ENCODE peak calls at places on chromosomes 4 and X, in five cellular contexts. Z is fibroblast of lung, U is A673, P is cardiac muscle cell, B is endothelial cell of umbilical vein. E is an unnamed sample.

GRCh38 chr4:41550308-41550707 is 12.4 kb downstream of the LIMCH1 start:
- DNase-seq in Z (peak; percentile 36), U (no peak), P (peak; percentile 33), B (peak; percentile 62), E (no peak)

GRCh38 chrX:13024911-13025454 is 19.4 kb downstream of the FAM9C start:
- DNase-seq in Z (no peak), U (no peak), P (no peak), B (peak; percentile 18), E (no peak)

GRCh38 chr4:119525005-119525749 is 103.4 kb downstream of the PDE5A start:
- DNase-seq in Z (peak; percentile 78), U (no peak), P (peak; percentile 77), B (peak; percentile 90), E (no peak)

GRCh38 chr4:13492752-13493151 is 8.6 kb upstream of the RAB28 start:
- DNase-seq in Z (no peak), U (no peak), P (no peak), B (no peak), E (no peak)

GRCh38 chr4:110132822-110133719 is 65.3 kb downstream of the ELOVL6 start:
- DNase-seq in Z (no peak), U (no peak), P (no peak), B (no peak), E (no peak)

GRCh38 chrX:105191878-105192277 is 28.6 kb downstream of the TEX13A start:
- DNase-seq in Z (no peak), U (peak; percentile 5), P (peak; percentile 14), B (peak; percentile 1), E (no peak)

GRCh38 chr4:39505581-39505980 is 21.7 kb downstream of the UGDH start:
- DNase-seq in Z (no peak), U (no peak), P (no peak), B (no peak), E (no peak)

GRCh38 chr4:74659576-74660411 is 134.5 kb downstream of the BTC start:
- DNase-seq in Z (peak; percentile 100), U (peak; percentile 84), P (peak; percentile 99), B (peak; percentile 98), E (no peak)

GRCh38 chr4:100299019-100299418 is 108.8 kb upstream of the DDIT4L start:
- DNase-seq in Z (peak; percentile 96), U (peak; percentile 33), P (peak; percentile 95), B (peak; percentile 87), E (no peak)

GRCh38 chr4:2257361-2258001 is 4.4 kb downstream of the MXD4 start:
- DNase-seq in Z (no peak), U (no peak), P (no peak), B (no peak), E (peak; percentile 57)

GRCh38 chr4:87032884-87033533 is 98.2 kb downstream of the AFF1 start:
- DNase-seq in Z (peak; percentile 92), U (peak; percentile 38), P (peak; percentile 94), B (peak; percentile 94), E (no peak)

GRCh38 chrX:1400731-1401471 is 9.0 kb upstream of the SLC25A6 start:
- DNase-seq in Z (no peak), U (no peak), P (no peak), B (no peak), E (no peak)

GRCh38 chrX:119145241-119145653 is 17.6 kb upstream of the KIAA1210 start:
- DNase-seq in Z (peak; percentile 2), U (peak; percentile 21), P (peak; percentile 34), B (no peak), E (no peak)

GRCh38 chrX:40155617-40156471 is 58.1 kb upstream of the BCOR start:
- DNase-seq in Z (no peak), U (peak; percentile 42), P (no peak), B (no peak), E (no peak)

GRCh38 chr4:82913305-82913704 is 12.8 kb downstream of the THAP9 start:
- DNase-seq in Z (no peak), U (no peak), P (no peak), B (no peak), E (no peak)

GRCh38 chr4:164748375-164748774 is 5.6 kb upstream of the SMIM31 start:
- DNase-seq in Z (peak; percentile 44), U (peak; percentile 64), P (peak; percentile 42), B (peak; percentile 20), E (no peak)
- H3K4me1 ChIP-seq in Z (no peaks in the 10 kb centered on the region), U (peaks cover 18% of the 10 kb centered on the region), P (no peaks in the 10 kb centered on the region), B (no peaks in the 10 kb centered on the region), E (no peaks in the 10 kb centered on the region)

DNA sequence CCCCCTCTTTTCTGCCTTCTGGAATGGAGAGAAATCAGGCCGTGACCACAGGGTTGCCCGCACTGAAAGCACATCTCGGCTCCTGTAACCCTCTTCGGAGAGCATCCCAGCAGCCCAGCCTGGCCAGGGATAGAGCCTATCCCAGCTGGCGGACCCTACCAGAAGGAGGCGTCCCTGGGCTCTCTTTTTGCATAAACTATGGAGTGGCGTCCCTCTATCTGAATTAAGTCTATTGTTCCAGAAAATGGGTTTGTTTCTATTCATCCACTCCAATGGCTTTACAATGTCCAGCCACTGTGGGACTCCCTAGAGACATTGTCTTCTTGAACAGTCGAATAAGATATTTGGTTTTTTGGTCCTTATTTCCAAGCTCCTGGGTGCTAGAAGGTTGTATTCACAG is 689 bp upstream of the NHSL2 start:
- DNase-seq in Z (no peak), U (peak; percentile 21), P (peak; percentile 18), B (no peak), E (no peak)
- TF ChIP-seq CTCF in Z (peak; percentile 13), U (peak; percentile 34), P (peak; percentile 40), B (no peak), E (peak; percentile 32)

GRCh38 chr4:151013944-151014343 is 1.1 kb downstream of the LRBA start:
- DNase-seq in Z (no peak), U (no peak), P (no peak), B (peak; percentile 51), E (no peak)
- H3K27ac ChIP-seq in Z (no peak overlapping the region), U (peak overlapping the region; percentile 14), P (no peak overlapping the region), B (no peak overlapping the region), E (peak overlapping the region; percentile 92)

DNA sequence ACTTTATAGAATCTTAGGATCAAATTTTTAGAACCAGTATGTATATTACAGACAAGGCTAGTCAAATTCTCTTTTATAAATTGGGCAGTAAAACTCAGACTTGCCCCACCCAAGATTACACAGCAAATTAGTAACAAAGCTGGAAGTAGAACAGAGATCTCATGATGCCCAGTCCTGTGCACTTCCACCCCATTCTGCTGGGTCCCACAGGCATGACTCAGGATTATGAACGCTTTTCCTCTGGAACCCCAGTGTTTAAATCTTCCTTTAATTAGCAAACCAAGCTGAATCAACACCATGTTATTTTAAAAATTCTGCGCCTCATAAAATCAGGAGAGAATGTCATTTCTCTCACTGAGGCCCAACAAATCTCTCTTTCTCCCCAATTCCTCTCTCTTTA is 1.5 kb upstream of the IL13RA2 start:
- DNase-seq in Z (peak; percentile 34), U (no peak), P (no peak), B (no peak), E (no peak)
- H3K4me1 ChIP-seq in Z (no peaks in the 10 kb centered on the region), U (peaks cover 16% of the 10 kb centered on the region), P (no peaks in the 10 kb centered on the region), B (peaks cover 16% of the 10 kb centered on the region), E (no peaks in the 10 kb centered on the region)

E was measured in right atrium auricular region.